ENCODE peak calls at places on chromosome 11, in ten cellular contexts. D, X, N, M, V, J, W, S, H and A are unnamed samples. For H3K4me1 and H3K9me3, the result is how much of the 10 kb centered on the place peaks cover.

GRCh38 chr11:122923302-122923701 is 40.7 kb downstream of the JHY start:
- DNase-seq in D (no peak), X (no peak), N (no peak), M (no peak), V (no peak), J (no peak), W (no peak), S (no peak), H (peak), A (no peak)

GRCh38 chr11:64100782-64101358 is 65.0 kb downstream of the MACROD1 start:
- DNase-seq in D (no peak), X (no peak), N (no peak), M (no peak), V (no peak), J (no peak), W (no peak), S (no peak), H (no peak), A (no peak)

GRCh38 chr11:19428206-19429001 is 187.7 kb upstream of the E2F8 start:
- DNase-seq in D (no peak), X (no peak), N (no peak), M (no peak), V (no peak), J (no peak), W (no peak), S (no peak), H (no peak), A (no peak)

GRCh38 chr11:70577948-70578347 is 179.6 kb downstream of the CTTN start:
- DNase-seq in D (no peak), X (no peak), N (no peak), M (no peak), V (no peak), J (no peak), W (no peak), S (no peak), H (peak), A (no peak)

GRCh38 chr11:70471254-70471653 is 72.9 kb downstream of the CTTN start:
- DNase-seq in D (peak), X (no peak), N (no peak), M (peak), V (no peak), J (peak), W (no peak), S (no peak), H (peak), A (peak)

GRCh38 chr11:96155627-96156378 is 187.2 kb downstream of the MAML2 start:
- DNase-seq in D (peak), X (peak), N (peak), M (no peak), V (peak), J (no peak), W (peak), S (no peak), H (peak), A (peak)

GRCh38 chr11:120929090-120929489 is 94.8 kb upstream of the TBCEL start:
- DNase-seq in D (no peak), X (no peak), N (no peak), M (no peak), V (no peak), J (no peak), W (peak), S (no peak), H (no peak), A (no peak)

GRCh38 chr11:120511804-120512726 is 517 bp downstream of the GRIK4 start:
- DNase-seq in D (no peak), X (no peak), N (no peak), M (no peak), V (no peak), J (no peak), W (no peak), S (no peak), H (peak), A (peak)

GRCh38 chr11:60813324-60813723 is 28.2 kb downstream of the MS4A10 start:
- DNase-seq in D (no peak), X (no peak), N (no peak), M (no peak), V (no peak), J (no peak), W (no peak), S (no peak), H (no peak), A (no peak)

GRCh38 chr11:43632171-43632570 is 48.4 kb upstream of the HSD17B12 start:
- DNase-seq in D (no peak), X (no peak), N (no peak), M (no peak), V (no peak), J (no peak), W (peak), S (no peak), H (no peak), A (no peak)

GRCh38 chr11:36215688-36216050 is 73.6 kb downstream of the COMMD9 start:
- DNase-seq in D (no peak), X (no peak), N (no peak), M (no peak), V (no peak), J (no peak), W (no peak), S (no peak), H (no peak), A (no peak)

GRCh38 chr11:81674211-81674610 is 1059.5 kb downstream of the FAM181B start:
- DNase-seq in D (no peak), X (no peak), N (no peak), M (no peak), V (no peak), J (no peak), W (no peak), S (no peak), H (no peak), A (no peak)

GRCh38 chr11:30852091-30852490 is 265.9 kb upstream of the MPPED2 start:
- DNase-seq in D (no peak), X (no peak), N (no peak), M (no peak), V (no peak), J (no peak), W (no peak), S (no peak), H (no peak), A (no peak)

GRCh38 chr11:96318399-96318798 is 24.6 kb downstream of the MAML2 start:
- DNase-seq in D (no peak), X (no peak), N (no peak), M (no peak), V (no peak), J (no peak), W (no peak), S (no peak), H (no peak), A (no peak)

GRCh38 chr11:103581680-103582265 is 454.7 kb upstream of the DDI1 start:
- DNase-seq in D (no peak), X (no peak), N (no peak), M (no peak), V (no peak), J (no peak), W (peak), S (no peak), H (no peak), A (no peak)

GRCh38 chr11:57800444-57801184 is 39.0 kb downstream of the CTNND1 start:
- DNase-seq in D (no peak), X (no peak), N (peak), M (no peak), V (no peak), J (peak), W (peak), S (no peak), H (peak), A (peak)

GRCh38 chr11:103636232-103636631 is 400.2 kb upstream of the DDI1 start:
- DNase-seq in D (no peak), X (no peak), N (no peak), M (no peak), V (no peak), J (no peak), W (no peak), S (no peak), H (no peak), A (no peak)

GRCh38 chr11:20021771-20022362 is 138.4 kb downstream of the DBX1 start:
- DNase-seq in D (no peak), X (no peak), N (no peak), M (no peak), V (no peak), J (no peak), W (no peak), S (no peak), H (no peak), A (peak)

GRCh38 chr11:116696381-116696941 is 76.3 kb downstream of the BUD13 start:
- DNase-seq in D (no peak), X (peak), N (peak), M (no peak), V (no peak), J (no peak), W (peak), S (no peak), H (peak), A (peak)

GRCh38 chr11:17544181-17544622 is at the start of gene USH1C:
- DNase-seq in D (no peak), X (peak), N (peak), M (no peak), V (no peak), J (no peak), W (no peak), S (no peak), H (peak), A (peak)

GRCh38 chr11:8232849-8233606 is 30.6 kb downstream of the LMO1 start:
- DNase-seq in D (no peak), X (peak), N (no peak), M (no peak), V (no peak), J (no peak), W (no peak), S (no peak), H (peak), A (no peak)

GRCh38 chr11:218815-219593 is 11.5 kb downstream of the RIC8A start:
- DNase-seq in D (no peak), X (no peak), N (no peak), M (no peak), V (no peak), J (no peak), W (no peak), S (no peak), H (no peak), A (no peak)

GRCh38 chr11:82703796-82704195 is 29.9 kb downstream of the FAM181B start:
- DNase-seq in D (no peak), X (no peak), N (no peak), M (no peak), V (no peak), J (no peak), W (no peak), S (no peak), H (no peak), A (no peak)

GRCh38 chr11:10382518-10382917 is 72.5 kb upstream of the AMPD3 start:
- DNase-seq in D (no peak), X (no peak), N (no peak), M (peak), V (no peak), J (peak), W (no peak), S (no peak), H (no peak), A (peak)

GRCh38 chr11:96154802-96155520 is 188.0 kb downstream of the MAML2 start:
- DNase-seq in D (peak), X (no peak), N (no peak), M (no peak), V (no peak), J (no peak), W (peak), S (no peak), H (no peak), A (no peak)

GRCh38 chr11:113796663-113797259 is 17.2 kb downstream of the CLDN25 start:
- DNase-seq in D (no peak), X (no peak), N (peak), M (no peak), V (no peak), J (peak), W (peak), S (no peak), H (peak), A (peak)

GRCh38 chr11:8531312-8531711 is 62.7 kb downstream of the STK33 start:
- DNase-seq in D (no peak), X (no peak), N (no peak), M (no peak), V (no peak), J (no peak), W (no peak), S (no peak), H (peak), A (no peak)

GRCh38 chr11:102253018-102253775 is 64.1 kb upstream of the BIRC3 start:
- DNase-seq in D (no peak), X (peak), N (no peak), M (no peak), V (no peak), J (no peak), W (no peak), S (no peak), H (no peak), A (peak)

GRCh38 chr11:10072142-10072541 is 221.9 kb downstream of the SBF2 start:
- DNase-seq in D (no peak), X (no peak), N (no peak), M (no peak), V (no peak), J (no peak), W (peak), S (no peak), H (no peak), A (no peak)

GRCh38 chr11:2525941-2526807 is 81.4 kb downstream of the KCNQ1 start:
- DNase-seq in D (peak), X (peak), N (peak), M (no peak), V (peak), J (no peak), W (no peak), S (peak), H (no peak), A (peak)

DNA sequence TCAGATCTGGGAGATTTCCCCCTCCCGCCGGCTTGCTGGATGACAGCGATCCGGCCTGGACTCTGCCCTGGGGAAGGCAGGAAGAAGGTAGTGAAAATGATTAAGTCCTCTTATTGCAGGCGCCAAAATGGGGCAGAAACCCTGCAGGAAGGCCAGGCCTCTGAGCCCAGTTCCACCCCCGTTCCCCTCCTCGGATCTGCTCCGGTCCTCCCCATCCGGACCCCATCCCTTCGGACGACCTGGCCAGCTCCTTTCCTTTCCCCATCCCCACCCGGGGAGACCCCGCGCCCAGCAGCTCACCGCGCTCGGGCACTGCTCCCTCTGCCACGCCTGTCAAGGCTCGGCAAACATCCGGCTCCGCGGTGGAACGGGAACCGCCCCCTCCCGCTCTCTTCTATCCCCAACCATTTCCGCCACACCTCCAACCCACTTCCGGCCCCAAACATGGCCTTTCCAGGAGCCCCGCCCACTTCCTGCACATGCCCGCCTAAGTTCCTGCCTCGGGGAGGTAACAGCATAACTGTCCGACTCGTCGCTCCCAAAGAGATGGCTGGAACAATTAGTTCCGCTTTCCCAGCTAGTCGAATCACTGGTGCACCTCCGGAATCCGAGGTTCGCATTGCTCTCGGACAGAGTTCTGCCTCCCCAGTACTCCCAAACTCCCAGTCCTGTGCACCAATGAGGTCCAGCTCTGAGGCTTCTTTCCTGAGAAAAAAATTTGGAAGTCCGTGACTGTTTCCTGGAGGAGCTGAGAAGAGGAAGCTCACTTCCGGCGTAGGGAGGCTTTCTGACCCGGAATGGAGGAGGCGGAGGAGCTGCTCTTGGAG is at the start of the genes ARHGAP1 and ZNF408:
- DNase-seq in D (peak), X (peak), N (peak), M (peak), V (peak), J (peak), W (peak), S (peak), H (peak), A (peak)
- H3K4me1 ChIP-seq in D (under half), X (under half), N (under half), M (under half), V (under half), J (under half), W (under half), S (half or more), H (under half), A (under half)

DNA sequence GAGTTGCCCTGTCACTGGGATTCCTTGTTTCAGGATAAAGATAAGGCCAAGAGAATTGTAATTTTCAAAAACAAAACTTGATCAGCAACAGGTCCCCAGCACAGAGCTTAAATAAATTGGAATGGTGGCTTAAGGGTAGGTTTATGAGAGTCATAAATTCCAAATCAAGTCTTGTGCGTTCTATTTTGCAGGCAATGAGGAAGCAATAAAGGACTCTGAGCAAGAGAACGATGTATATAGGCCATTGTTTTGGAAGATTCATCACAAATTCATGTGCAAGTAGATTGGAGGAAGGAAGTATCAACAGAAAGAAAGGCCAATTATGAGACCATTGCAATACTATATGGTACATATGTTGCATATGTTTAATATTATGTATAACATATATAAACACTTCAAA is 65.7 kb upstream of the PGR start:
- DNase-seq in D (no peak), X (no peak), N (no peak), M (no peak), V (no peak), J (no peak), W (no peak), S (no peak), H (no peak), A (no peak)
- H3K9me3 ChIP-seq in D (under half), X (under half), N (under half), M (under half), V (under half), J (under half), W (under half), S (under half), H (under half), A (under half)

GRCh38 chr11:128708660-128709059 is 14.8 kb downstream of the FLI1 start:
- DNase-seq in D (no peak), X (no peak), N (no peak), M (no peak), V (no peak), J (no peak), W (no peak), S (no peak), H (no peak), A (no peak)

GRCh38 chr11:128705124-128705920 is 11.4 kb downstream of the FLI1 start:
- DNase-seq in D (no peak), X (no peak), N (no peak), M (no peak), V (no peak), J (no peak), W (no peak), S (no peak), H (no peak), A (no peak)

GRCh38 chr11:128709402-128709801 is 15.5 kb downstream of the FLI1 start:
- DNase-seq in D (no peak), X (no peak), N (no peak), M (no peak), V (no peak), J (no peak), W (peak), S (no peak), H (no peak), A (no peak)

GRCh38 chr11:128704517-128704916 is 10.6 kb downstream of the FLI1 start:
- DNase-seq in D (no peak), X (no peak), N (no peak), M (no peak), V (no peak), J (no peak), W (no peak), S (no peak), H (no peak), A (no peak)

DNA sequence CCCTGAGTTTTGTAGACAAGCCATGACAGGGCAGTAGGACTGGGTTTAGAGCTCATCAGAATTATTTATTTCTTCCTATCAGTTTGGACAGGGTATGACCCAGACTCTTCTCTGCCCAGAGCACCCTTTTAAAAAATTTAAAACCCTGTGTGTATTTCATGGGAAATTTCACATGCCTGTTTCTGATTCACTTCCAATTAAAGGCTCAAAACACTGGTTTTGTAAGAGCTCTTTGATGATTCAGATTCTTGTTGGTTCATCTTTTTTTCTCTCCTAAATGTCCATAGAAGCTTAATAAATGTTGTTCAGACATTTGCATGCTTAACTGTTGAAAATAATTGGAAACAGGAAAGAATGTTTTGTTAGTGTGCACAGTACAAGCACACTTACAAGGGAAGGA is 13.8 kb downstream of the FLI1 start:
- DNase-seq in D (no peak), X (no peak), N (no peak), M (no peak), V (no peak), J (no peak), W (peak), S (no peak), H (no peak), A (no peak)
- H3K4me1 ChIP-seq in D (under half), X (under half), N (under half), M (under half), V (under half), J (under half), W (under half), S (half or more), H (under half), A (under half)

GRCh38 chr11:69162505-69162904 is 6.8 kb downstream of the SMIM38 start:
- DNase-seq in D (no peak), X (no peak), N (no peak), M (no peak), V (no peak), J (no peak), W (no peak), S (no peak), H (no peak), A (no peak)
- H3K9me3 ChIP-seq in D (under half), X (under half), N (under half), M (under half), V (under half), J (under half), W (under half), S (under half), H (under half), A (under half)

GRCh38 chr11:47352556-47352955 is at the start of gene MYBPC3:
- DNase-seq in D (no peak), X (no peak), N (no peak), M (no peak), V (no peak), J (no peak), W (no peak), S (no peak), H (peak), A (no peak)
- H3K4me1 ChIP-seq in D (under half), X (under half), N (under half), M (under half), V (under half), J (under half), W (under half), S (under half), H (under half), A (under half)

DNA sequence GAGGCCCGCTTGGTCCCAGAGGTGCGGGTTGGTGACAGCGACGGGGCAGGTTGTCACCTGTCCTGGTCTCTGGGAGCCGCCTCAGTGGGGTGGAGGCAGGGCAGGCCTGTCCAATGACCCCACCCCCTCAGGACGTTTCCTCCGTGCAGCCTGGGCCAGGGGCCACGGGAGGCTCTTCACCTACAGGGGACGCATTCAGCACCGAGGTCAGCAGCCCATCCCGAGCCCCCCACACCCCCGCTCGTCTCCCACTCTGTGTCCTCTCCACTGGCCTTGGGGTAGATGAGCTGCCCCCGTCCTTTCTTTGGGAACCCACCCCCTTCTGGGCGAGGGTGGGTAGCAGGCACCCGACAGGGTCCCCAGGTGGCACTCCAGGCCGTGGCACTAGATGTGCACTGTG is 35.7 kb downstream of the BRSK2 start:
- DNase-seq in D (no peak), X (no peak), N (no peak), M (no peak), V (no peak), J (no peak), W (no peak), S (no peak), H (no peak), A (no peak)
- H3K9me3 ChIP-seq in D (under half), X (under half), N (under half), M (under half), V (under half), J (under half), W (under half), S (under half), H (under half), A (under half)

DNA sequence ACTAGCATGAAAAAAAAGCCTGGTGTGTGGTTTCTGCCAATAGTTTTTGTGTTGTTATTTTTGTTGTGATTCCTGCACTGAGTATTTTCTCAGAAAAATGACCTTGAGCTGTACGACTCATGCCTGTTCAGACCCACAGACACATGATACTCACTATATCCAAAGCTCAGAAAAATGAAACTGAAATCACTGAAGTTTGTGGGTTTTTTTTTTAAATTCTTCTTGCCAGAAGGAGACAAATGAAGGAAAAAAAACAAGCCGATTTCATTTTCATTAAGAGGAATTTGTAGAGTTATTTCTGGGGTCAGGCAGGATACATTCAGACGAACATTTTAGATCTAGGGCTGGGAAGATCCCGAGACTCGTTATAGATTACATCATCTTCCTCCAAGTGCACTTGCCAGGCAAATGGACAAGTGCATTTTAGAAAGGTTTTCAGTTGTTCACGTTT is 60.4 kb downstream of the BMAL1 start:
- DNase-seq in D (no peak), X (no peak), N (no peak), M (no peak), V (no peak), J (no peak), W (peak), S (no peak), H (no peak), A (no peak)
- H3K4me1 ChIP-seq in D (under half), X (under half), N (under half), M (under half), V (under half), J (under half), W (under half), S (under half), H (under half), A (under half)